ENCODE peak calls at places on chromosomes 4 and X, in seven cellular contexts. B is fibroblast of the aortic adventitia, W is ACHN, L is GM06990, G is fibroblast of mammary gland, Q is BJ, D is AML-193. O is an unnamed sample.

GRCh38 chr4:112377127-112377635 is 80.0 kb downstream of the ALPK1 start:
- DNase-seq in B (no peak), W (no peak), L (no peak), G (no peak), Q (no peak), D (no peak), O (no peak)

GRCh38 chr4:121462660-121463261 is 81.9 kb upstream of the QRFPR start:
- DNase-seq in B (peak; percentile 86), W (peak; percentile 80), L (peak; percentile 17), G (peak; percentile 76), Q (peak; percentile 8), D (peak; percentile 52), O (peak; percentile 90)

GRCh38 chrX:145910017-145910416 is 92.4 kb downstream of the SLITRK2 start:
- DNase-seq in B (no peak), W (no peak), L (no peak), G (no peak), Q (no peak), D (no peak), O (no peak)

GRCh38 chrX:68824152-68824433 is 4.7 kb upstream of the EFNB1 start:
- DNase-seq in B (no peak), W (no peak), L (no peak), G (no peak), Q (no peak), D (no peak), O (no peak)

GRCh38 chr4:5808081-5808741 is 84.7 kb downstream of the CRMP1 start:
- DNase-seq in B (no peak), W (no peak), L (no peak), G (peak; percentile 38), Q (no peak), D (no peak), O (no peak)

GRCh38 chr4:186810613-186811150 is 87.0 kb upstream of the FAT1 start:
- DNase-seq in B (no peak), W (no peak), L (no peak), G (no peak), Q (no peak), D (no peak), O (no peak)

GRCh38 chr4:82901129-82901718 is 689 bp downstream of the THAP9 start:
- DNase-seq in B (no peak), W (no peak), L (no peak), G (peak; percentile 92), Q (no peak), D (no peak), O (no peak)

GRCh38 chrX:136608295-136608933 is 39.5 kb upstream of the CD40LG start:
- DNase-seq in B (peak; percentile 30), W (peak; percentile 1), L (no peak), G (peak; percentile 41), Q (no peak), D (peak; percentile 16), O (peak; percentile 25)

GRCh38 chrX:23271011-23271410 is 63.6 kb upstream of the PTCHD1 start:
- DNase-seq in B (no peak), W (no peak), L (no peak), G (no peak), Q (no peak), D (no peak), O (no peak)

GRCh38 chr4:6962211-6963041 is 52.8 kb downstream of the TBC1D14 start:
- DNase-seq in B (no peak), W (no peak), L (no peak), G (no peak), Q (no peak), D (no peak), O (no peak)

GRCh38 chrX:4547218-4547836 is 833.9 kb upstream of the PRKX start:
- DNase-seq in B (peak; percentile 26), W (peak; percentile 24), L (peak; percentile 1), G (peak; percentile 49), Q (no peak), D (peak; percentile 0), O (peak; percentile 57)

GRCh38 chrX:154368630-154369452 is 5.6 kb downstream of the FLNA start:
- DNase-seq in B (peak; percentile 95), W (peak; percentile 70), L (peak; percentile 80), G (peak; percentile 95), Q (peak; percentile 74), D (peak; percentile 91), O (peak; percentile 86)

GRCh38 chr4:152935661-152936445 is at the start of gene FHDC1:
- DNase-seq in B (no peak), W (peak; percentile 23), L (peak; percentile 43), G (no peak), Q (no peak), D (no peak), O (peak; percentile 61)

GRCh38 chrX:20670611-20671010 is 403.9 kb upstream of the RPS6KA3 start:
- DNase-seq in B (no peak), W (no peak), L (no peak), G (no peak), Q (no peak), D (no peak), O (no peak)

GRCh38 chrX:71941771-71942170 is 31.1 kb downstream of the NHSL2 start:
- DNase-seq in B (peak; percentile 82), W (peak; percentile 1), L (no peak), G (peak; percentile 83), Q (no peak), D (no peak), O (peak; percentile 78)

GRCh38 chrX:10120828-10121227 is 35.9 kb upstream of the CLCN4 start:
- DNase-seq in B (no peak), W (no peak), L (no peak), G (no peak), Q (no peak), D (no peak), O (no peak)

GRCh38 chr4:1413687-1414479 is 7.6 kb upstream of the NKX1-1 start:
- DNase-seq in B (no peak), W (no peak), L (no peak), G (no peak), Q (no peak), D (no peak), O (no peak)

GRCh38 chr4:36363024-36363423 is 81.6 kb downstream of the DTHD1 start:
- DNase-seq in B (no peak), W (no peak), L (no peak), G (no peak), Q (no peak), D (no peak), O (no peak)

GRCh38 chr4:123819362-123820035 is 422.9 kb downstream of the SPRY1 start:
- DNase-seq in B (peak; percentile 24), W (no peak), L (no peak), G (peak; percentile 78), Q (no peak), D (no peak), O (no peak)

GRCh38 chr4:52926575-52926974 is 64.5 kb downstream of the RASL11B start:
- DNase-seq in B (no peak), W (no peak), L (no peak), G (no peak), Q (no peak), D (no peak), O (no peak)

GRCh38 chr4:139869810-139870209 is 204.2 kb downstream of the MGST2 start:
- DNase-seq in B (no peak), W (no peak), L (no peak), G (no peak), Q (no peak), D (no peak), O (no peak)

GRCh38 chrX:16186380-16187007 is 19.2 kb downstream of the MAGEB17 start:
- DNase-seq in B (no peak), W (no peak), L (no peak), G (no peak), Q (no peak), D (no peak), O (no peak)

GRCh38 chr4:187685247-187685646 is 310.3 kb upstream of the ZFP42 start:
- DNase-seq in B (no peak), W (peak; percentile 1), L (no peak), G (peak; percentile 1), Q (no peak), D (no peak), O (no peak)

GRCh38 chrX:71599965-71600364 is 18.3 kb downstream of the CXCR3 start:
- DNase-seq in B (no peak), W (no peak), L (no peak), G (peak; percentile 10), Q (no peak), D (no peak), O (no peak)

GRCh38 chr4:126897038-126897437 is 735.7 kb upstream of the INTU start:
- DNase-seq in B (no peak), W (no peak), L (no peak), G (no peak), Q (no peak), D (no peak), O (no peak)

GRCh38 chr4:8403981-8404380 is 36.5 kb downstream of the ACOX3 start:
- DNase-seq in B (no peak), W (no peak), L (no peak), G (no peak), Q (no peak), D (no peak), O (no peak)

GRCh38 chr4:143424276-143424675 is 87.6 kb downstream of the GAB1 start:
- DNase-seq in B (peak; percentile 26), W (no peak), L (no peak), G (no peak), Q (no peak), D (no peak), O (peak; percentile 60)

GRCh38 chrX:65196758-65197371 is 220.6 kb upstream of the ZC4H2 start:
- DNase-seq in B (no peak), W (no peak), L (no peak), G (no peak), Q (no peak), D (no peak), O (no peak)

GRCh38 chr4:51845055-51845426 is 2.1 kb downstream of the DCUN1D4 start:
- DNase-seq in B (no peak), W (no peak), L (no peak), G (no peak), Q (no peak), D (no peak), O (no peak)

GRCh38 chr4:78293348-78293747 is 236.2 kb downstream of the FRAS1 start:
- DNase-seq in B (peak; percentile 76), W (peak; percentile 22), L (no peak), G (peak; percentile 34), Q (peak; percentile 62), D (no peak), O (peak; percentile 47)

O was measured in adipocyte.